ENCODE peak calls at places on chromosome 18, in eight cellular contexts. G is H9, H is endothelial cell, P is heart left ventricle, X is WTC11, C is bronchial epithelial cell, W is chondrocyte, D is Peyer's patch. Z is an unnamed sample.
A peak's percentile ranks its signal among the peaks of the same experiment; 100 is the strongest.

GRCh38 chr18:59467497-59467896 is 108.4 kb upstream of the LMAN1 start:
- DNase-seq in G (no peak), H (no peak), P (no peak), X (no peak), C (no peak), W (no peak), D (no peak), Z (no peak)

GRCh38 chr18:58310517-58310916 is 266.5 kb downstream of the NEDD4L start:
- DNase-seq in G (no peak), H (peak; percentile 23), P (no peak), X (no peak), C (peak; percentile 97), W (no peak), D (peak; percentile 23), Z (no peak)

GRCh38 chr18:56559044-56559443 is 79.3 kb downstream of the TXNL1 start:
- DNase-seq in G (no peak), H (no peak), P (no peak), X (no peak), C (no peak), W (no peak), D (no peak), Z (no peak)

GRCh38 chr18:55546873-55547704 is 40.9 kb downstream of the TCF4 start:
- DNase-seq in G (no peak), H (no peak), P (no peak), X (no peak), C (peak; percentile 19), W (no peak), D (no peak), Z (no peak)

GRCh38 chr18:45416168-45416567 is 199.1 kb upstream of the SLC14A2 start:
- DNase-seq in G (no peak), H (no peak), P (no peak), X (no peak), C (no peak), W (no peak), D (no peak), Z (no peak)

GRCh38 chr18:51490417-51490816 is 292.9 kb upstream of the MEX3C start:
- DNase-seq in G (no peak), H (no peak), P (no peak), X (no peak), C (no peak), W (no peak), D (no peak), Z (no peak)

GRCh38 chr18:11047817-11048216 is 101.6 kb downstream of the PIEZO2 start:
- DNase-seq in G (no peak), H (no peak), P (no peak), X (no peak), C (no peak), W (no peak), D (no peak), Z (no peak)

GRCh38 chr18:76569644-76570415 is 74.8 kb upstream of the ZNF516 start:
- DNase-seq in G (no peak), H (no peak), P (no peak), X (no peak), C (no peak), W (peak; percentile 29), D (no peak), Z (no peak)

GRCh38 chr18:31497711-31498449 is at the start of gene DSG2:
- DNase-seq in G (peak; percentile 93), H (peak; percentile 57), P (peak; percentile 79), X (peak; percentile 90), C (peak; percentile 53), W (no peak), D (no peak), Z (no peak)

GRCh38 chr18:58045265-58046086 is 1.4 kb downstream of the NEDD4L start:
- DNase-seq in G (peak; percentile 65), H (peak; percentile 40), P (no peak), X (peak; percentile 66), C (peak; percentile 77), W (no peak), D (peak; percentile 44), Z (peak; percentile 20)

GRCh38 chr18:67608909-67609308 is 92.4 kb upstream of the DSEL start:
- DNase-seq in G (no peak), H (no peak), P (no peak), X (no peak), C (no peak), W (no peak), D (no peak), Z (no peak)

GRCh38 chr18:73688851-73689659 is 458.6 kb downstream of the FBXO15 start:
- DNase-seq in G (no peak), H (no peak), P (no peak), X (no peak), C (peak; percentile 81), W (no peak), D (no peak), Z (no peak)

GRCh38 chr18:50341443-50341842 is 33.4 kb upstream of the SKA1 start:
- DNase-seq in G (no peak), H (no peak), P (no peak), X (no peak), C (no peak), W (no peak), D (no peak), Z (no peak)

GRCh38 chr18:50104421-50104820 is 90.5 kb downstream of the MYO5B start:
- DNase-seq in G (no peak), H (no peak), P (no peak), X (no peak), C (peak; percentile 93), W (no peak), D (no peak), Z (no peak)

GRCh38 chr18:50724631-50725235 is 95.1 kb downstream of the MRO start:
- DNase-seq in G (no peak), H (no peak), P (no peak), X (no peak), C (no peak), W (no peak), D (no peak), Z (no peak)

GRCh38 chr18:75244336-75244735 is 33.7 kb downstream of the TSHZ1 start:
- DNase-seq in G (peak; percentile 62), H (peak; percentile 24), P (no peak), X (peak; percentile 64), C (no peak), W (no peak), D (no peak), Z (no peak)

GRCh38 chr18:51077217-51077616 is 47.2 kb downstream of the SMAD4 start:
- DNase-seq in G (no peak), H (no peak), P (no peak), X (no peak), C (no peak), W (no peak), D (no peak), Z (no peak)

GRCh38 chr18:25289040-25289631 is 62.8 kb downstream of the ZNF521 start:
- DNase-seq in G (no peak), H (no peak), P (no peak), X (no peak), C (peak; percentile 10), W (no peak), D (no peak), Z (no peak)

GRCh38 chr18:73638709-73639108 is 508.9 kb downstream of the FBXO15 start:
- DNase-seq in G (no peak), H (no peak), P (no peak), X (no peak), C (peak; percentile 37), W (no peak), D (no peak), Z (no peak)

DNA sequence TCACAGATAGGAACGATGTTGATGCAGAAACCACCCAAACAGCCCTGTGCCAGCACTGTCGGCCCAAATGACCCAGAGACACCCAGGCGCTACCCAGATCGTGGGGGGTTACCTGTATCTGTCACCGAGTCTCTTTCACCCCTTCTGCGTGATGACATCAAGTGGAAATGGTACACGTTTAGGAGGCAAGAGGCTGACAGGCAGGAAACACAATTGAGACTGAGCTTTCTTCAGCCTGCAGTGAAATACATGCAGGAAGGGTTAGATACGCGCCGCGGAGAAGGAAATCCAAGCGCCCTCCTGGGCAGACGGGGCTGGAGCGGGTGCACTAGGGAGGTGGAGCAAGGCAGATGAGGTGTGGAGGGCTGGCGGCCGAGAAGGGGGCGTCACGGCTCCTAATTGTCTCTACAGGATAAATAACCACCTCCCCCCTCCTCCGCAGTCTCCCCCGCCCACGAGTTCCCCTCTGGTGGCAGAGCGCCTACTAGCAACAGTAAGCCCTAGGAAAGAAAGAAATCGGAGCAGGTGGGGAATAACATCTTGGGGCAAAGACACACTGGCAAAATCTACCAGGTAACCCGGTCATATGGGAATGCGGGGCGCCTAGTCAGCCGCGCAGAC is at the start of gene RNF152:
- DNase-seq in G (peak; percentile 70), H (peak; percentile 41), P (peak; percentile 71), X (peak; percentile 53), C (peak; percentile 18), W (no peak), D (no peak), Z (no peak)
- TF ChIP-seq CTCF in G (peak; percentile 9), H (no peak), P (peak; percentile 24), X (no peak), C (peak; percentile 17), W (peak; percentile 44), D (no peak), Z (no peak)

GRCh38 chr18:8706981-8707940 is 1.9 kb downstream of the MTCL1 start:
- DNase-seq in G (peak; percentile 77), H (peak; percentile 50), P (no peak), X (peak; percentile 67), C (peak; percentile 52), W (no peak), D (peak; percentile 35), Z (no peak)
- TF ChIP-seq CTCF in G (peak; percentile 62), H (no peak), P (peak; percentile 34), X (peak; percentile 23), C (peak; percentile 51), W (peak; percentile 76), D (peak; percentile 29), Z (no peak)

GRCh38 chr18:38367473-38367872 is 801.9 kb upstream of the CELF4 start:
- DNase-seq in G (no peak), H (no peak), P (no peak), X (no peak), C (no peak), W (no peak), D (no peak), Z (no peak)
- TF ChIP-seq CTCF in G (peak; percentile 55), H (peak; percentile 59), P (no peak), X (no peak), C (no peak), W (peak; percentile 31), D (no peak), Z (no peak)

GRCh38 chr18:2890606-2891005 is 43.8 kb downstream of the EMILIN2 start:
- DNase-seq in G (no peak), H (no peak), P (no peak), X (no peak), C (no peak), W (no peak), D (no peak), Z (no peak)
- TF ChIP-seq CTCF in G (no peak), H (no peak), P (no peak), X (no peak), C (no peak), W (no peak), D (no peak), Z (no peak)

Z was measured in natural killer cell.